ENCODE peak calls at places on chromosomes 5 and 9, in six cellular contexts. M is tibial nerve, G is neuronal stem cell, E is substantia nigra, W is H9, A is prostate gland. J is an unnamed sample.

GRCh38 chr5:132474881-132475511 is 15.6 kb downstream of the IRF1 start:
- DNase-seq in M (no peak), G (no peak), E (no peak), W (peak), A (no peak), J (no peak)

GRCh38 chr9:114155263-114155966 is at the start of gene COL27A1:
- DNase-seq in M (peak), G (peak), E (peak), W (peak), A (peak), J (no peak)

GRCh38 chr5:79140553-79140952 is 28.9 kb downstream of the BHMT start:
- DNase-seq in M (no peak), G (no peak), E (no peak), W (no peak), A (no peak), J (no peak)

GRCh38 chr9:107465467-107466451 is 23.8 kb downstream of the KLF4 start:
- DNase-seq in M (peak), G (peak), E (peak), W (peak), A (peak), J (no peak)

GRCh38 chr9:94632736-94633135 is 6.6 kb downstream of the FBP1 start:
- DNase-seq in M (no peak), G (no peak), E (no peak), W (no peak), A (no peak), J (no peak)

GRCh38 chr5:52786937-52787599 is 648 bp upstream of the ITGA1 start:
- DNase-seq in M (no peak), G (no peak), E (no peak), W (peak), A (peak), J (peak)

GRCh38 chr9:17330097-17330496 is 195.3 kb downstream of the CNTLN start:
- DNase-seq in M (no peak), G (no peak), E (no peak), W (no peak), A (no peak), J (no peak)

GRCh38 chr9:107422189-107422802 is 67.3 kb downstream of the KLF4 start:
- DNase-seq in M (peak), G (peak), E (peak), W (peak), A (peak), J (no peak)

GRCh38 chr9:96617439-96618185 is 2.0 kb downstream of the CDC14B start:
- DNase-seq in M (no peak), G (no peak), E (peak), W (peak), A (peak), J (no peak)
- H3K27ac ChIP-seq in M (no peak), G (no peak), E (peak), W (no peak), A (peak), J (peak)

GRCh38 chr9:92696619-92697018 is 26.7 kb upstream of the IPPK start:
- DNase-seq in M (no peak), G (no peak), E (no peak), W (no peak), A (no peak), J (no peak)
- H3K27ac ChIP-seq in M (no peak), G (no peak), E (no peak), W (no peak), A (no peak), J (no peak)

GRCh38 chr9:80235752-80236151 is 664.0 kb downstream of the TLE4 start:
- DNase-seq in M (no peak), G (no peak), E (no peak), W (no peak), A (no peak), J (no peak)

GRCh38 chr9:80231847-80232246 is 660.1 kb downstream of the TLE4 start:
- DNase-seq in M (no peak), G (no peak), E (no peak), W (no peak), A (no peak), J (no peak)

GRCh38 chr9:80233102-80233843 is 661.5 kb downstream of the TLE4 start:
- DNase-seq in M (no peak), G (no peak), E (no peak), W (no peak), A (no peak), J (no peak)
- H3K27ac ChIP-seq in M (no peak), G (no peak), E (no peak), W (no peak), A (no peak), J (no peak)

GRCh38 chr9:23826120-23826629 is at the start of gene ELAVL2:
- DNase-seq in M (peak), G (peak), E (peak), W (peak), A (peak), J (peak)

GRCh38 chr9:23829580-23830458 is 3.8 kb upstream of the ELAVL2 start:
- DNase-seq in M (no peak), G (no peak), E (no peak), W (peak), A (no peak), J (no peak)

GRCh38 chr9:23830949-23831730 is 5.1 kb upstream of the ELAVL2 start:
- DNase-seq in M (no peak), G (no peak), E (no peak), W (peak), A (no peak), J (no peak)

GRCh38 chr9:23825700-23826099 is 340 bp downstream of the ELAVL2 start:
- DNase-seq in M (no peak), G (no peak), E (no peak), W (no peak), A (no peak), J (no peak)

GRCh38 chr9:23830459-23830805 is 4.4 kb upstream of the ELAVL2 start:
- DNase-seq in M (no peak), G (no peak), E (no peak), W (no peak), A (no peak), J (no peak)
- H3K27ac ChIP-seq in M (no peak), G (no peak), E (no peak), W (no peak), A (no peak), J (no peak)

GRCh38 chr9:30944741-30945280 is 1439.6 kb upstream of the ACO1 start:
- DNase-seq in M (no peak), G (no peak), E (no peak), W (no peak), A (no peak), J (no peak)
- H3K27ac ChIP-seq in M (no peak), G (no peak), E (no peak), W (no peak), A (no peak), J (no peak)

GRCh38 chr9:127491516-127491915 is 40.2 kb downstream of the LRSAM1 start:
- DNase-seq in M (no peak), G (no peak), E (no peak), W (no peak), A (no peak), J (no peak)
- H3K27ac ChIP-seq in M (no peak), G (no peak), E (no peak), W (no peak), A (no peak), J (no peak)

GRCh38 chr5:76404694-76405306 is 1.7 kb downstream of the IQGAP2 start:
- DNase-seq in M (no peak), G (no peak), E (no peak), W (no peak), A (no peak), J (no peak)
- H3K27ac ChIP-seq in M (peak), G (no peak), E (no peak), W (no peak), A (peak), J (no peak)

GRCh38 chr9:4510546-4511322 is 20.5 kb downstream of the SLC1A1 start:
- DNase-seq in M (no peak), G (no peak), E (no peak), W (no peak), A (no peak), J (no peak)

GRCh38 chr9:4507731-4508130 is 17.5 kb downstream of the SLC1A1 start:
- DNase-seq in M (no peak), G (no peak), E (no peak), W (no peak), A (no peak), J (no peak)

GRCh38 chr9:4508246-4508906 is 18.1 kb downstream of the SLC1A1 start:
- DNase-seq in M (no peak), G (no peak), E (no peak), W (no peak), A (no peak), J (no peak)

GRCh38 chr9:4509590-4509984 is 19.3 kb downstream of the SLC1A1 start:
- DNase-seq in M (no peak), G (no peak), E (no peak), W (no peak), A (no peak), J (no peak)

DNA sequence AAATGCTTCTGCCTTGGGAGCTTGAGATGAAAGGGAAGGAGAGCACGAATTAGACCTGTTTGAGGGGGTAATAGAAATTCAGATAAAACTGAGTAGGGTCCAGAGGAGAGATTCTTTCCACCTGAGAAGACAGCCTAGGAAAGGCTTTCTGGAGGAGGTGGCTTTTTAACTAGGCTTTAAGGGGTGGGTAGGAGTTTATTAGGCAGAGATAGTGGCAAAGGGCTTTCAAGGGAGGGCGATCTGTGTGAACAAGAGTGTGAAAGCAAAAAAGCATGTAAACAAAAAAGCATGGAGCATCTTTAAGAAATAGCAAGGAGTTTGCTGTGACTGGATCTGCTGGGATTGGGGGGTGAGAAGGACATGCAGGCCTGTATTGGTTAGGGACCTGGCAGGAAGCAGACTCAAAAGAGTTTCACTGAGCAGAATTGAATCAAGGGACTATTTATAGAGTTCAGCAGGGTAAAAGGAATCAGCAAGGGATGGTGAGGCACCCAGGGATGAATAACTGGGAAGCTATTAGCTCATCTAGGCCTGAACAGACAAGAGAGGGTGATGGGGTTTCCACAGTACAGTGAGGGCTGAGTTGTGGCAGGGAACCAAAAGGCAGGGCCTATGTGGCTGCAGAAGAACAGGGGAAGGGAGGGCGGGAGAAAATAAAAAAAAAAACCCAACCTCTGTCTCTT is 18.8 kb downstream of the SLC1A1 start:
- DNase-seq in M (no peak), G (no peak), E (no peak), W (no peak), A (no peak), J (peak)
- H3K27ac ChIP-seq in M (no peak), G (no peak), E (no peak), W (no peak), A (no peak), J (peak)

DNA sequence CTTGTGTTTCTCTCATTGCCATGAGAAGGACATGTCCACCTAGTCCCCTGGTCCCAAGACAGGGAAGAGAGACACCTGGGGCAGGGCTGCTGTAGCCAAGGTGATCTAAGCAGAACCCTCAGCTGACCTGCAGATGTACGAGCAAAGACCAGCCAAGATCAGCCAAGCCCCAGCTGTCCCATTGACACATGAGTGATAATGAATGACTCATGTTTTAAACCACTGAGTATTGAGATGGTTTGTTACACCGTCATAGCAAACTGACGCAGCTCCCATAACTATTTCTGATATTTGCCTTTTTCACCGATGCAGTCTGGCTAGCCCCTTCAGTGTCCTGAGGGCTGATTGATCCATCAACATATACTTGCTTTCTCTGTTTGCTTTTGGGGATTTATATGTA is 6.7 kb downstream of the OR1K1 start:
- DNase-seq in M (no peak), G (no peak), E (no peak), W (no peak), A (no peak), J (no peak)
- H3K27ac ChIP-seq in M (no peak), G (no peak), E (no peak), W (no peak), A (no peak), J (no peak)

J was measured in epithelial cell of prostate.